ENCODE peak calls at places on chromosome 5, in five cellular contexts. O, D, C, X and Z are unnamed samples.

GRCh38 chr5:124278636-124279035 is 467.8 kb downstream of the ZNF608 start:
- DNase-seq in O (no peak), D (no peak), C (no peak), X (no peak), Z (no peak)

GRCh38 chr5:67085616-67086015 is 111.0 kb downstream of the CD180 start:
- DNase-seq in O (no peak), D (no peak), C (no peak), X (no peak), Z (no peak)

GRCh38 chr5:31824886-31825774 is 186.2 kb downstream of the PDZD2 start:
- DNase-seq in O (no peak), D (peak), C (peak), X (peak), Z (peak)

GRCh38 chr5:126267435-126267834 is 155.8 kb upstream of the GRAMD2B start:
- DNase-seq in O (no peak), D (no peak), C (no peak), X (no peak), Z (no peak)

GRCh38 chr5:151345808-151346478 is 1.4 kb downstream of the SLC36A2 start:
- DNase-seq in O (no peak), D (no peak), C (no peak), X (peak), Z (no peak)

GRCh38 chr5:80182802-80183645 is 72.8 kb downstream of the SERINC5 start:
- DNase-seq in O (no peak), D (no peak), C (no peak), X (no peak), Z (peak)

GRCh38 chr5:180652346-180652745 is 2.9 kb upstream of the FLT4 start:
- DNase-seq in O (no peak), D (no peak), C (no peak), X (no peak), Z (no peak)

GRCh38 chr5:175689147-175689991 is 31.5 kb downstream of the HRH2 start:
- DNase-seq in O (no peak), D (no peak), C (no peak), X (no peak), Z (no peak)

GRCh38 chr5:34789639-34790038 is 49.3 kb upstream of the TTC23L start:
- DNase-seq in O (no peak), D (no peak), C (no peak), X (no peak), Z (no peak)

GRCh38 chr5:1736889-1737711 is 62.5 kb downstream of the MRPL36 start:
- DNase-seq in O (no peak), D (no peak), C (no peak), X (no peak), Z (no peak)

GRCh38 chr5:41250351-41250987 is 37.1 kb upstream of the C6 start:
- DNase-seq in O (no peak), D (no peak), C (no peak), X (no peak), Z (no peak)

GRCh38 chr5:10457682-10458574 is 16.2 kb downstream of the ROPN1L start:
- DNase-seq in O (no peak), D (no peak), C (no peak), X (no peak), Z (peak)

GRCh38 chr5:35149041-35149440 is 81.2 kb downstream of the PRLR start:
- DNase-seq in O (no peak), D (no peak), C (no peak), X (no peak), Z (no peak)

GRCh38 chr5:157562111-157562581 is 13.4 kb downstream of the ADAM19 start:
- DNase-seq in O (no peak), D (no peak), C (no peak), X (peak), Z (no peak)

GRCh38 chr5:31106259-31106658 is 87.2 kb upstream of the CDH6 start:
- DNase-seq in O (no peak), D (no peak), C (no peak), X (no peak), Z (peak)

GRCh38 chr5:74767579-74767913 is 497 bp downstream of the NSA2 start:
- DNase-seq in O (no peak), D (peak), C (peak), X (peak), Z (peak)

GRCh38 chr5:149203896-149204544 is 62.7 kb downstream of the ABLIM3 start:
- DNase-seq in O (no peak), D (no peak), C (no peak), X (peak), Z (no peak)

GRCh38 chr5:74575741-74576538 is 64.6 kb downstream of the ENC1 start:
- DNase-seq in O (peak), D (no peak), C (no peak), X (peak), Z (no peak)

GRCh38 chr5:137636076-137636475 is 99.8 kb downstream of the KLHL3 start:
- DNase-seq in O (no peak), D (no peak), C (no peak), X (no peak), Z (no peak)

GRCh38 chr5:69167488-69167845 is 517 bp downstream of the CCNB1 start:
- DNase-seq in O (no peak), D (peak), C (no peak), X (peak), Z (peak)

GRCh38 chr5:91687430-91687829 is 304.3 kb upstream of the ARRDC3 start:
- DNase-seq in O (no peak), D (no peak), C (no peak), X (no peak), Z (no peak)

GRCh38 chr5:63233906-63234305 is 655.3 kb downstream of the LRRC70 start:
- DNase-seq in O (no peak), D (no peak), C (no peak), X (peak), Z (no peak)

GRCh38 chr5:159678800-159679392 is 237.4 kb upstream of the ADRA1B start:
- DNase-seq in O (no peak), D (no peak), C (no peak), X (no peak), Z (no peak)

GRCh38 chr5:172647341-172648007 is 6.4 kb downstream of the NEURL1B start:
- DNase-seq in O (no peak), D (no peak), C (no peak), X (no peak), Z (no peak)

GRCh38 chr5:146203872-146204192 is 427 bp downstream of the RBM27 start:
- DNase-seq in O (no peak), D (no peak), C (no peak), X (no peak), Z (no peak)

GRCh38 chr5:14742427-14743010 is 78.0 kb downstream of the OTULIN start:
- DNase-seq in O (no peak), D (no peak), C (no peak), X (no peak), Z (no peak)

GRCh38 chr5:117943521-117943920 is 1044.8 kb downstream of the DTWD2 start:
- DNase-seq in O (no peak), D (no peak), C (no peak), X (no peak), Z (no peak)

GRCh38 chr5:36739751-36740221 is 133.4 kb downstream of the SLC1A3 start:
- DNase-seq in O (peak), D (peak), C (peak), X (peak), Z (peak)

GRCh38 chr5:5544094-5544663 is 121.7 kb downstream of the ICE1 start:
- DNase-seq in O (no peak), D (no peak), C (no peak), X (no peak), Z (no peak)

GRCh38 chr5:120528609-120529008 is 64.5 kb downstream of the PRR16 start:
- DNase-seq in O (no peak), D (no peak), C (no peak), X (no peak), Z (no peak)

GRCh38 chr5:180646289-180646962 is 3.0 kb downstream of the FLT4 start:
- DNase-seq in O (no peak), D (no peak), C (no peak), X (no peak), Z (no peak)

GRCh38 chr5:120817044-120817985 is 353.2 kb downstream of the PRR16 start:
- DNase-seq in O (no peak), D (peak), C (no peak), X (peak), Z (peak)

GRCh38 chr5:172833691-172834569 is at the start of gene ERGIC1:
- DNase-seq in O (no peak), D (peak), C (peak), X (peak), Z (peak)

GRCh38 chr5:143916441-143916840 is 104.5 kb downstream of the HMHB1 start:
- DNase-seq in O (no peak), D (no peak), C (no peak), X (no peak), Z (no peak)

GRCh38 chr5:14379739-14380497 is 201.7 kb upstream of the OTULINL start:
- DNase-seq in O (no peak), D (no peak), C (no peak), X (no peak), Z (peak)

GRCh38 chr5:13662646-13663045 is 281.8 kb downstream of the DNAH5 start:
- DNase-seq in O (no peak), D (no peak), C (no peak), X (no peak), Z (no peak)

GRCh38 chr5:162068412-162068811 is 839 bp downstream of the GABRG2 start:
- DNase-seq in O (no peak), D (peak), C (no peak), X (no peak), Z (peak)

GRCh38 chr5:159837860-159838259 is 78.4 kb upstream of the ADRA1B start:
- DNase-seq in O (no peak), D (no peak), C (no peak), X (no peak), Z (no peak)

GRCh38 chr5:105924366-105924765 is 1746.4 kb downstream of the EFNA5 start:
- DNase-seq in O (no peak), D (no peak), C (no peak), X (peak), Z (no peak)

GRCh38 chr5:141383345-141383744 is 803 bp downstream of the PCDHGA7 start:
- DNase-seq in O (no peak), D (no peak), C (no peak), X (no peak), Z (no peak)
- TF ChIP-seq EZH2 in O (no peak), D (no peak), C (no peak), X (no peak), Z (no peak)

GRCh38 chr5:152077-152476 is 39.2 kb upstream of the LRRC14B start:
- DNase-seq in O (no peak), D (no peak), C (no peak), X (no peak), Z (no peak)
- TF ChIP-seq EZH2 in O (no peak), D (no peak), C (no peak), X (no peak), Z (no peak)

DNA sequence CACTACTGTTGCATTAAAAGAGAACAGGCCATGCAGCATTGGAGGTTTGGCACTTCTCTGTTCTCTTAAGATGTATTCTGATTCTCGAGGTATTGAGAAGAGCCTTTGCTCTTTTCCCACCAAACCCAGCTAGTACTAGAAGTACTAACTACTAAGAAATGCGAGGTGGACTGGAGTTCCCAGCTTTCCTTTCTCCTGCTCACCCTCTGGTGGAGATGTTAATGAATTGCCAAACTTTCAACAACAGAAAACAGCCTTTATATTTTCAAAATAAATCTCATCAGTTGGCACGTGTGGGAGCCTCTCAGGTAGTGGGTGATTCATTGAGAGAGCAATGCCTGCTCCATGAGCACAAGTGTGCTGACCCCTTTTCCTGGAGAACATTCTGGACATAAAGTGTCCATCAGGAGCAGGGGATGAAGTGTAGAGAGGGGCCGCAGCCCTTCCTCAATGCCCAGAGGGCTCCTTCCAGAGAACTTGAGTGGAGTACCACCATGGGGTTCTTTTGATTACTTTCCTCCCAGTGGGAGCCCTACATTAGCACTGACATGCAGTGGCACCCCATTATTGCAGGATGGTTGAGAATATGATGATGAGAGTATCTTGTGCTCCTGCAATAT is 45.7 kb downstream of the TMEM174 start:
- DNase-seq in O (no peak), D (no peak), C (peak), X (peak), Z (peak)
- TF ChIP-seq EZH2 in O (no peak), D (no peak), C (no peak), X (no peak), Z (no peak)

DNA sequence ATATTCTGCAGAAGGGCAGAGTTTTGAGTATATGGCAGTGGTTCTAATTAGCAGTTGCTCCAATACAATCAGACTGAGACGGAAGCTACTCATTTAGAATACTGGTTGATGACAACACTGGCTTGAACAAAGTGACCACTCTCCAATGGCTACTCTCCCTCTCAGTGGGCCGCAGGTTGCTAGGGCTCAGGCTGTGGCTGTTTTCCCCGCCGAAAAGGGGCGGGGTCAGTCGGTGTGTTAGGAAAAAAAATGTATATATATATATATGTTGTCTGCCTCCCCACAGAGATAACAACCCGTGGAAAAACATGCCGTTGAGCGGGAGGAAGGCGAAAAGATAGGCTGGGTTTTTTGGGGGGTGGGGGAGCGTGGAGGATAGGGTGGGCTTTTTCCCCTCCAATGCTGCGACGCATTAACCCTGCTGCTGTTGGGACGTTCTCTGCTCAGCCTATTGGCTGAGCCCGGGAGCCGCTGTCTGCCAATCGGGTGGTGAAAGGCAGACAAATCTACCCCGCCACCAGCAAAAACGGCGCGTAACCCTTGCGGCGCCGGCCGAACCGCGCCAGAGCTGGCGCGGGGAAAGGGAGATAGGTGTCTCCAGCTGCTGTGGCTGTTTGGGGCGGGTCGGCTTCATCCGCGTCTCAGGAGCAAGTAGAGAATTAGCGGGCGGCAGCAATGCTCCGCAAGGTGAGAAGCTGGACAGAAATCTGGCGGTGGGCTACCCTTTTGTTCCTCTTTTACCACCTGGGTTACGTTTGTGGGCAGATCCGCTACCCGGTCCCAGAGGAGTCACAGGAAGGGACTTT is at the start of gene PCDHGC4:
- DNase-seq in O (no peak), D (no peak), C (no peak), X (no peak), Z (peak)
- TF ChIP-seq EZH2 in O (no peak), D (no peak), C (no peak), X (no peak), Z (peak)

DNA sequence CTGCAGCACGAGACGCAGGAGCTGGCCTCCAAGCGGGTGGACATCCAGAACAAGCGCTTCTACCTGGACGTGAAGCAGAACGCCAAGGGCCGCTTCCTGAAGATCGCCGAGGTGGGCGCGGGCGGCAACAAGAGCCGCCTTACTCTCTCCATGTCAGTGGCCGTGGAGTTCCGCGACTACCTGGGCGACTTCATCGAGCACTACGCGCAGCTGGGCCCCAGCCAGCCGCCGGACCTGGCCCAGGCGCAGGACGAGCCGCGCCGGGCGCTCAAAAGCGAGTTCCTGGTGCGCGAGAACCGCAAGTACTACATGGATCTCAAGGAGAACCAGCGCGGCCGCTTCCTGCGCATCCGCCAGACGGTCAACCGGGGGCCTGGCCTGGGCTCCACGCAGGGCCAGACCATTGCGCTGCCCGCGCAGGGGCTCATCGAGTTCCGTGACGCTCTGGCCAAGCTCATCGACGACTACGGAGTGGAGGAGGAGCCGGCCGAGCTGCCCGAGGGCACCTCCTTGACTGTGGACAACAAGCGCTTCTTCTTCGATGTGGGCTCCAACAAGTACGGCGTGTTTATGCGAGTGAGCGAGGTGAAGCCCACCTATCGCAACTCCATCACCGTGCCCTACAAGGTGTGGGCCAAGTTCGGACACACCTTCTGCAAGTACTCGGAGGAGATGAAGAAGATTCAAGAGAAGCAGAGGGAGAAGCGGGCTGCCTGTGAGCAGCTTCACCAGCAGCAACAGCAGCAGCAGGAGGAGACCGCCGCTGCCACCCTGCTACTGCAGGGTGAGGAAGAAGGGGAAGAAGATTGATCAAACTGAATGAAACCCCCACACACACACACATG is 654 bp downstream of the PURA start:
- DNase-seq in O (no peak), D (peak), C (no peak), X (peak), Z (peak)
- TF ChIP-seq EZH2 in O (no peak), D (no peak), C (no peak), X (no peak), Z (no peak)

GRCh38 chr5:33271606-33272005 is 169.2 kb upstream of the TARS1 start:
- DNase-seq in O (no peak), D (no peak), C (no peak), X (no peak), Z (no peak)
- TF ChIP-seq EZH2 in O (no peak), D (no peak), C (no peak), X (no peak), Z (no peak)

GRCh38 chr5:135037519-135038201 is 3.6 kb upstream of the PITX1 start:
- DNase-seq in O (no peak), D (no peak), C (no peak), X (no peak), Z (peak)

GRCh38 chr5:135038829-135039525 is 4.9 kb upstream of the PITX1 start:
- DNase-seq in O (no peak), D (no peak), C (no peak), X (no peak), Z (peak)

GRCh38 chr5:135039526-135040296 is 5.7 kb upstream of the PITX1 start:
- DNase-seq in O (no peak), D (no peak), C (no peak), X (no peak), Z (peak)

GRCh38 chr5:135036405-135036804 is 2.4 kb upstream of the PITX1 start:
- DNase-seq in O (no peak), D (no peak), C (no peak), X (no peak), Z (no peak)

GRCh38 chr5:135038202-135038828 is 4.3 kb upstream of the PITX1 start:
- DNase-seq in O (no peak), D (no peak), C (no peak), X (no peak), Z (peak)
- TF ChIP-seq EZH2 in O (no peak), D (no peak), C (no peak), X (peak), Z (no peak)

GRCh38 chr5:43019293-43019614 is 20.9 kb downstream of the ANXA2R start:
- DNase-seq in O (no peak), D (no peak), C (no peak), X (no peak), Z (no peak)

GRCh38 chr5:43027054-43027785 is 12.9 kb downstream of the ANXA2R start:
- DNase-seq in O (no peak), D (no peak), C (no peak), X (no peak), Z (no peak)

GRCh38 chr5:43020294-43020711 is 19.8 kb downstream of the ANXA2R start:
- DNase-seq in O (no peak), D (no peak), C (no peak), X (no peak), Z (peak)

GRCh38 chr5:43019615-43020293 is 20.4 kb downstream of the ANXA2R start:
- DNase-seq in O (no peak), D (peak), C (peak), X (peak), Z (peak)

DNA sequence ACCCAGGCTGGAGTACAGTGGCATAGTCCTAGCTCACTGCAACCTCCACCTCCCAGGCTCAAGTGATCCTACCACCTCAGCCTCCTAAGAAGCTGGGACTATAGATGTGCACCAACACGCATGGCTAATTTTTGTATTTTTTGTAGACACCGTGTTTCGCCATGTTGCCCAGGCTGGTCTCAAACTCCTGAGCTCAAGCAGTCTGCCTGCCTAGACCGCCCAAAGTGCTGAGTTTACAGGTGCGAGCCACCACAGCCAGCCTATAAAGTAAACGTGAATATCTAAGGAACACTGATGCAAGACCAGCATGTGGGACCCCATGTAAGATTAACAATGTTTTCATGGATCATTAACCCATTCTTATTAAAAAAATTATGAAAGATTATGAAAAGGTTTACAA is 15.9 kb downstream of the ANXA2R start:
- DNase-seq in O (no peak), D (no peak), C (no peak), X (no peak), Z (no peak)
- TF ChIP-seq EZH2 in O (no peak), D (no peak), C (no peak), X (no peak), Z (no peak)

GRCh38 chr5:77644443-77645157 is 6.1 kb upstream of the OTP start:
- DNase-seq in O (no peak), D (no peak), C (no peak), X (no peak), Z (peak)

GRCh38 chr5:77645158-77645994 is 6.9 kb upstream of the OTP start:
- DNase-seq in O (no peak), D (peak), C (peak), X (no peak), Z (peak)

GRCh38 chr5:77642915-77643653 is 4.6 kb upstream of the OTP start:
- DNase-seq in O (no peak), D (no peak), C (no peak), X (no peak), Z (peak)

GRCh38 chr5:77643654-77644404 is 5.3 kb upstream of the OTP start:
- DNase-seq in O (no peak), D (no peak), C (no peak), X (no peak), Z (peak)

GRCh38 chr5:77645995-77646639 is 7.6 kb upstream of the OTP start:
- DNase-seq in O (no peak), D (no peak), C (no peak), X (no peak), Z (no peak)
- TF ChIP-seq EZH2 in O (peak), D (no peak), C (no peak), X (no peak), Z (peak)